ENCODE peak calls at places on chromosomes 12 and 14, in ten cellular contexts. K is AG04449, H is lower lobe of right lung, L is cardiac fibroblast, W is fibroblast of the aortic adventitia, M is A549, F is adrenal gland, Q is OCI-LY7, X is endodermal cell, G is K562. B is an unnamed sample.

GRCh38 chr12:53051058-53051880 is 1.4 kb downstream of the TNS2 start:
- DNase-seq in K (no peak), H (no peak), L (peak), W (no peak), M (no peak), F (peak), Q (no peak), X (peak), G (no peak), B (peak)

GRCh38 chr14:23123419-23123818 is 4.4 kb upstream of the CEBPE start:
- DNase-seq in K (no peak), H (peak), L (peak), W (no peak), M (no peak), F (peak), Q (no peak), X (no peak), G (peak), B (no peak)

GRCh38 chr12:51217133-51217967 is 512 bp downstream of the POU6F1 start:
- DNase-seq in K (no peak), H (peak), L (peak), W (no peak), M (peak), F (peak), Q (peak), X (peak), G (peak), B (no peak)

GRCh38 chr12:4118017-4118510 is 155.5 kb upstream of the CCND2 start:
- DNase-seq in K (no peak), H (peak), L (peak), W (peak), M (no peak), F (peak), Q (peak), X (no peak), G (no peak), B (peak)

GRCh38 chr12:57844725-57845477 is 1.6 kb downstream of the CTDSP2 start:
- DNase-seq in K (no peak), H (peak), L (peak), W (peak), M (peak), F (peak), Q (peak), X (peak), G (peak), B (peak)

GRCh38 chr14:102236026-102236425 is 68.9 kb downstream of the MOK start:
- DNase-seq in K (no peak), H (no peak), L (no peak), W (no peak), M (no peak), F (no peak), Q (no peak), X (no peak), G (no peak), B (no peak)

GRCh38 chr14:99155173-99155777 is 116.7 kb downstream of the BCL11B start:
- DNase-seq in K (no peak), H (no peak), L (peak), W (no peak), M (no peak), F (no peak), Q (no peak), X (peak), G (no peak), B (no peak)

GRCh38 chr14:104037903-104038302 is 47.6 kb upstream of the ASPG start:
- DNase-seq in K (no peak), H (no peak), L (no peak), W (no peak), M (no peak), F (peak), Q (no peak), X (no peak), G (no peak), B (no peak)

GRCh38 chr12:59723520-59723919 is 127.7 kb downstream of the SLC16A7 start:
- DNase-seq in K (no peak), H (no peak), L (peak), W (no peak), M (no peak), F (no peak), Q (no peak), X (no peak), G (no peak), B (no peak)

GRCh38 chr14:37251778-37252177 is 54.0 kb downstream of the MIPOL1 start:
- DNase-seq in K (no peak), H (no peak), L (no peak), W (no peak), M (no peak), F (no peak), Q (no peak), X (no peak), G (no peak), B (no peak)

GRCh38 chr12:18320036-18320617 is 58.8 kb downstream of the PIK3C2G start:
- DNase-seq in K (peak), H (no peak), L (peak), W (peak), M (peak), F (peak), Q (peak), X (peak), G (peak), B (peak)
- TF ChIP-seq CTCF in K (peak), H (peak), L (peak), W (peak), M (peak), F (peak), Q (peak), X (peak), G (peak), B (peak)

DNA sequence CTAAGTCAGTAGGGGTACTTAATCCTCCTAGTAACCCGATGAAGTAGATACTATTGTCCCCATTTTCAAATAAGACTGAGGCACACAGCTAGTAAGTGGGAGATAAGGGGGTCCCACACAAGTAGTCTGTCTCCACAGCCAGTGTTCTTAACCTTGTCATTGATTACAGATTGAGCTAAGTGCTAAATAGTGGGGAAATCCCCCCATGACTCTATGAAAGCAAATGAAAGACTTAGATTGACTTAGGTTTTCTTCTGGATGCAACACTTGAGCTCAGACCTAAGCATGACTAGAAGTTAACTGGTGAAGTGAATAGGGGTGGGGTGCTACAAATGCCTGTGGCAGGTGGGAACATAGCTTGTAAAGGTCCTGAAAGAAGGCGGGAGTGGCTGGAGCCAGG is 73.8 kb downstream of the SYNE2 start:
- DNase-seq in K (no peak), H (no peak), L (no peak), W (no peak), M (no peak), F (no peak), Q (no peak), X (no peak), G (no peak), B (no peak)
- H3K4me3 ChIP-seq in K (no peak), H (no peak), L (no peak), W (no peak), M (no peak), F (no peak), Q (no peak), X (no peak), G (no peak), B (no peak)

DNA sequence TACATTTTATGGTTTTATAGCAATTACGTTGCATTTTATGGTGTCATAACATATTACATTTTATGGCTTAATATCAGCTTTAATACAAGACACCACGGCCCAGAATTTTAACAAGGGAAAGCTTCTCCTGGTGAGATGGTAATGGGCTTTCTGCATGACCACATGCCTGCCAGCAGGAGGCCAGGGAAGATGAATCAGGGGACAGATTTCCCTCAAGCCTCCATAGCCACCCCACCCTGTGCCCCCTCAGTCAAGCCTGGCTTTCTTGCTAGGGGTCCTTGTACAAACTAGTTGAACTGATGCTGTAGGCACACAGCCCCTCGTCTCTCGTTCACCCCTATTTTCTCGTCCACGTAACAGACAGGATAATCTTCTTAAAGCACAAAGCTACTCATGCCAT is 56.6 kb downstream of the HSPB8 start:
- DNase-seq in K (no peak), H (no peak), L (no peak), W (no peak), M (no peak), F (no peak), Q (no peak), X (peak), G (peak), B (no peak)
- TF ChIP-seq CTCF in K (peak), H (no peak), L (peak), W (peak), M (no peak), F (no peak), Q (no peak), X (peak), G (peak), B (peak)

GRCh38 chr12:124563401-124563800 is 4.0 kb downstream of the NCOR2 start:
- DNase-seq in K (no peak), H (no peak), L (no peak), W (no peak), M (no peak), F (no peak), Q (no peak), X (peak), G (no peak), B (no peak)
- H3K4me3 ChIP-seq in K (no peak), H (no peak), L (no peak), W (no peak), M (no peak), F (no peak), Q (no peak), X (no peak), G (no peak), B (no peak)

DNA sequence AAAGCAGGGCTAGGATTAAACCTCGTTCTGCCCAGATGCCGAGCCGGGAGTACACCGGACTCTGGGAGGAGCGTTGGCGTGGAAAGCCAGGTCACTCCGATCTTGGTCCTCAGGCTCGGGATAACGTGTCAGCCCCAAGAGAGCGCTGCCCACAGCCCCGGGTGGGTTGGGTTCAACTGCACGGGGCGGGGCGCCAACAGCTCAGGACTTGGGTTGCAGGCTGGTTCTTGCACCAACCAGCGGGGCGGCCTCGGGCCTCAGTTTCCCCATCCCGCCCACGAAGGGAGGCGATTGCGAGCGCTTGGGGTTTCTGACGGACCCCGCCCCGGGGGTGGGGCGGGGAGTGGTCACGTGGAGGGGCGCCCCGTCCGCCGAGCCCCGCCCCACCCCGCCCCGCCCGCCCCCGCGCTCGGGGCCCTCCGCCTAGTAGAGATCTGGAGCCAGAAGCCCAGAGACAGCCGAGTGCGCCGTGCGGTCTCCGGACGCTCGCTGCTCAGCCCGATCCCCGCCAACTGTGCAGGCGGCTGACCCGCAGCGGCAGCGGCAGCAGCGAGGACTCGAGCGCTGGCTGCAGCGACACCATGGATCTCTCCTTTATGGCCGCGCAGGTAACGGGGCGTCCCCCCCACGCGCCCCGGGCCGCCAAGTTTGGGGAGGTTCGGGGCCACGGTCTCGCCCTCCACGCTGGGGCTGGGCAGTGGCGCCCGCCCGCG is at the start of gene C14orf132:
- DNase-seq in K (no peak), H (peak), L (peak), W (peak), M (peak), F (peak), Q (no peak), X (peak), G (peak), B (no peak)
- TF ChIP-seq CTCF in K (no peak), H (no peak), L (no peak), W (no peak), M (no peak), F (no peak), Q (no peak), X (no peak), G (no peak), B (no peak)

GRCh38 chr12:70607107-70607506 is 30.1 kb downstream of the PTPRB start:
- DNase-seq in K (no peak), H (no peak), L (no peak), W (no peak), M (no peak), F (no peak), Q (no peak), X (no peak), G (no peak), B (no peak)
- H3K4me3 ChIP-seq in K (no peak), H (peak), L (no peak), W (no peak), M (no peak), F (no peak), Q (no peak), X (no peak), G (no peak), B (no peak)

B was measured in epithelial cell of proximal tubule.